ENCODE peak calls at places on chromosomes 12 and 14, in four cellular contexts. B, Z, M and V are unnamed samples.

GRCh38 chr12:15996254-15996653 is 85.1 kb downstream of the DERA start:
- DNase-seq in M (no peak), Z (peak), B (peak), V (peak)

GRCh38 chr14:81402123-81402495 is 2.0 kb upstream of the STON2 start:
- DNase-seq in Z (no peak), B (no peak), M (no peak), V (no peak)

GRCh38 chr12:32507559-32508276 is 108.4 kb downstream of the FGD4 start:
- DNase-seq in B (no peak), M (no peak), Z (no peak), V (no peak)

GRCh38 chr12:111462134-111462821 is 56.6 kb downstream of the SH2B3 start:
- DNase-seq in M (no peak), B (no peak), Z (peak), V (no peak)

GRCh38 chr14:99538275-99538674 is 57.1 kb downstream of the CCNK start:
- DNase-seq in Z (no peak), M (no peak), B (no peak), V (no peak)

GRCh38 chr12:31896514-31897039 is 62.6 kb upstream of the RESF1 start:
- DNase-seq in B (no peak), M (peak), Z (no peak), V (no peak)

GRCh38 chr12:109475993-109476806 is 900 bp downstream of the KCTD10 start:
- DNase-seq in B (no peak), M (no peak), Z (no peak), V (no peak)

GRCh38 chr12:85835810-85836715 is at the start of gene RASSF9:
- DNase-seq in Z (peak), B (no peak), M (no peak), V (peak)

GRCh38 chr12:112998997-112999767 is 20.9 kb downstream of the OAS2 start:
- DNase-seq in Z (no peak), M (no peak), B (no peak), V (no peak)

GRCh38 chr12:117867348-117867747 is 101.4 kb downstream of the KSR2 start:
- DNase-seq in Z (no peak), M (no peak), B (no peak), V (no peak)

GRCh38 chr12:109864916-109865315 is 15.4 kb downstream of the GLTP start:
- DNase-seq in Z (no peak), M (no peak), B (no peak), V (no peak)

GRCh38 chr14:22976620-22977433 is 5.5 kb downstream of the AJUBA start:
- DNase-seq in B (no peak), M (no peak), Z (peak), V (peak)

GRCh38 chr14:38755036-38755435 is 348.0 kb downstream of the SEC23A start:
- DNase-seq in M (no peak), B (no peak), Z (no peak), V (no peak)

GRCh38 chr12:75818863-75819262 is 212.7 kb downstream of the PHLDA1 start:
- DNase-seq in M (no peak), Z (no peak), B (no peak), V (no peak)

GRCh38 chr14:68762944-68763831 is 29.7 kb downstream of the ZFP36L1 start:
- DNase-seq in Z (no peak), M (no peak), B (peak), V (no peak)

GRCh38 chr12:47867496-47867941 is 37.3 kb downstream of the VDR start:
- DNase-seq in M (no peak), B (no peak), Z (peak), V (no peak)

GRCh38 chr14:64232095-64232830 is 61.9 kb downstream of the ESR2 start:
- DNase-seq in Z (peak), B (no peak), M (no peak), V (no peak)

GRCh38 chr12:53975019-53975815 is 463 bp upstream of the HOTAIR start:
- DNase-seq in M (no peak), B (no peak), Z (no peak), V (no peak)

GRCh38 chr12:32870716-32871115 is 25.9 kb downstream of the PKP2 start:
- DNase-seq in Z (no peak), B (no peak), M (no peak), V (no peak)

GRCh38 chr14:73503648-73504047 is 12.9 kb downstream of the RIOX1 start:
- DNase-seq in B (no peak), Z (no peak), M (no peak), V (no peak)

GRCh38 chr14:90293766-90294471 is 37.6 kb downstream of the PSMC1 start:
- DNase-seq in Z (no peak), B (no peak), M (no peak), V (no peak)

GRCh38 chr12:92465786-92466185 is 237.0 kb upstream of the PLEKHG7 start:
- DNase-seq in Z (no peak), B (no peak), M (no peak), V (no peak)